ENCODE peak calls at places on chromosomes 16 and 17, in eight cellular contexts. V, C, Y, N, Z, K, I and F are unnamed samples.

GRCh38 chr17:5466295-5466694 is 2.5 kb downstream of the DHX33 start:
- DNase-seq in K (no peak), I (no peak), Y (no peak), Z (no peak), C (no peak), V (no peak), N (no peak), F (no peak)

GRCh38 chr16:6038966-6039530 is 941.5 kb upstream of the EEF2KMT start:
- DNase-seq in V (no peak), C (no peak), Z (no peak), I (no peak), N (no peak), K (no peak), Y (no peak), F (no peak)

GRCh38 chr17:75504347-75505151 is 10.8 kb downstream of the CASKIN2 start:
- DNase-seq in K (peak; percentile 66), N (no peak), C (peak; percentile 19), I (no peak), V (no peak), Z (no peak), Y (peak; percentile 18), F (peak; percentile 55)

GRCh38 chr17:82756166-82756565 is 4.3 kb downstream of the TBCD start:
- DNase-seq in Y (no peak), I (no peak), V (no peak), Z (no peak), K (no peak), N (no peak), C (no peak), F (no peak)

GRCh38 chr17:15996322-15996721 is 3.2 kb downstream of the ZSWIM7 start:
- DNase-seq in C (no peak), V (no peak), K (no peak), Z (no peak), I (no peak), N (no peak), Y (no peak), F (no peak)

GRCh38 chr17:82097187-82097918 is 683 bp downstream of the FASN start:
- DNase-seq in N (peak; percentile 44), V (peak; percentile 23), C (peak; percentile 56), K (peak; percentile 58), Y (no peak), Z (no peak), I (peak; percentile 42), F (peak; percentile 87)

GRCh38 chr16:78763821-78764440 is 664.5 kb downstream of the WWOX start:
- DNase-seq in Y (no peak), Z (no peak), C (no peak), V (no peak), N (no peak), K (no peak), I (no peak), F (no peak)

GRCh38 chr16:1832831-1833454 is 5.9 kb downstream of the FAHD1 start:
- DNase-seq in Z (no peak), C (no peak), Y (no peak), I (no peak), V (no peak), K (no peak), N (no peak), F (no peak)

GRCh38 chr16:30844671-30845449 is 49.0 kb downstream of the BCL7C start:
- DNase-seq in Z (peak; percentile 83), K (peak; percentile 70), Y (peak; percentile 51), C (peak; percentile 60), I (peak; percentile 92), V (peak; percentile 37), N (peak; percentile 74), F (peak; percentile 82)

GRCh38 chr17:72590382-72590781 is 469.6 kb downstream of the SOX9 start:
- DNase-seq in Z (no peak), K (no peak), V (no peak), C (no peak), Y (no peak), I (peak; percentile 84), N (peak; percentile 43), F (no peak)

GRCh38 chr16:22673463-22673862 is 140.5 kb upstream of the HS3ST2 start:
- DNase-seq in Z (peak; percentile 32), Y (no peak), I (no peak), N (no peak), V (no peak), C (no peak), K (no peak), F (no peak)

GRCh38 chr16:69141936-69142335 is 9.5 kb downstream of the UTP4 start:
- DNase-seq in Y (no peak), C (no peak), Z (no peak), I (no peak), K (no peak), N (no peak), V (no peak), F (no peak)

GRCh38 chr16:397135-397661 is at the start of gene NME4:
- DNase-seq in K (no peak), V (no peak), I (no peak), Y (no peak), C (peak; percentile 31), N (no peak), Z (no peak), F (peak; percentile 59)

GRCh38 chr17:39016193-39017153 is 49.3 kb upstream of the FBXO47 start:
- DNase-seq in K (no peak), Z (no peak), I (peak; percentile 56), V (no peak), C (no peak), N (no peak), Y (no peak), F (no peak)

GRCh38 chr17:48307222-48307621 is 122.8 kb downstream of the SKAP1 start:
- DNase-seq in I (no peak), K (no peak), N (no peak), Z (no peak), V (no peak), Y (no peak), C (no peak), F (no peak)

GRCh38 chr17:27280527-27280926 is 13.4 kb upstream of the WSB1 start:
- DNase-seq in V (no peak), C (no peak), N (no peak), Z (no peak), I (no peak), K (no peak), Y (no peak), F (no peak)

GRCh38 chr16:10692470-10692869 is 2.3 kb downstream of the TEKT5 start:
- DNase-seq in Y (no peak), I (no peak), C (no peak), V (no peak), Z (no peak), K (no peak), N (no peak), F (no peak)

GRCh38 chr17:79861371-79862216 is 22.4 kb upstream of the CBX4 start:
- DNase-seq in Y (no peak), N (no peak), V (no peak), K (no peak), I (no peak), C (no peak), Z (no peak), F (no peak)

GRCh38 chr17:75242461-75243042 is 18.9 kb downstream of the GGA3 start:
- DNase-seq in C (no peak), Z (no peak), I (no peak), Y (no peak), N (no peak), V (no peak), K (no peak), F (no peak)

GRCh38 chr17:79563237-79564013 is 47.4 kb downstream of the RBFOX3 start:
- DNase-seq in V (no peak), N (no peak), Y (no peak), K (no peak), Z (no peak), C (no peak), I (peak; percentile 58), F (no peak)

GRCh38 chr17:55601874-55602364 is 90.7 kb upstream of the SMIM36 start:
- DNase-seq in K (no peak), V (no peak), N (peak; percentile 60), C (no peak), Y (no peak), Z (no peak), I (peak; percentile 70), F (peak; percentile 27)

GRCh38 chr16:76791151-76791550 is 399.8 kb upstream of the MON1B start:
- DNase-seq in Z (no peak), I (no peak), N (no peak), V (no peak), C (no peak), Y (no peak), K (no peak), F (no peak)

GRCh38 chr17:81511800-81512559 is 619 bp downstream of the ACTG1 start:
- DNase-seq in Y (peak; percentile 50), C (peak; percentile 26), I (no peak), N (no peak), Z (no peak), K (no peak), V (no peak), F (no peak)

GRCh38 chr17:55897301-55897700 is 146.4 kb downstream of the PCTP start:
- DNase-seq in Z (no peak), Y (no peak), N (no peak), C (no peak), K (no peak), I (no peak), V (no peak), F (no peak)

GRCh38 chr16:11913425-11914079 is 2.2 kb downstream of the GSPT1 start:
- DNase-seq in Z (no peak), K (no peak), C (no peak), I (peak; percentile 66), N (no peak), V (no peak), Y (no peak), F (no peak)

GRCh38 chr16:24036614-24037013 is 200.8 kb downstream of the PRKCB start:
- DNase-seq in Y (no peak), I (peak; percentile 44), K (peak; percentile 28), Z (no peak), V (no peak), N (peak; percentile 38), C (peak; percentile 21), F (peak; percentile 69)

GRCh38 chr16:59973966-59974365 is 1239.8 kb upstream of the GOT2 start:
- DNase-seq in Z (no peak), N (no peak), Y (no peak), V (no peak), C (no peak), K (no peak), I (no peak), F (no peak)

GRCh38 chr17:13362341-13363122 is 239.2 kb downstream of the HS3ST3A1 start:
- DNase-seq in Y (no peak), V (no peak), I (peak; percentile 96), N (peak; percentile 76), K (no peak), C (no peak), Z (no peak), F (peak; percentile 60)

GRCh38 chr17:31869797-31870568 is 10.9 kb upstream of the COPRS start:
- DNase-seq in I (no peak), N (no peak), Z (no peak), Y (no peak), K (no peak), C (no peak), V (no peak), F (no peak)

GRCh38 chr16:19980866-19981265 is 92.8 kb downstream of the GPR139 start:
- DNase-seq in K (no peak), C (no peak), V (no peak), N (no peak), Y (no peak), Z (no peak), I (peak; percentile 0), F (no peak)

GRCh38 chr17:39666601-39667261 is 1.5 kb upstream of the PNMT start:
- DNase-seq in N (no peak), Y (no peak), I (no peak), V (no peak), C (peak; percentile 69), Z (peak; percentile 51), K (no peak), F (no peak)

GRCh38 chr17:78346605-78347250 is 13.1 kb downstream of the SOCS3 start:
- DNase-seq in V (no peak), N (no peak), Y (no peak), Z (no peak), C (no peak), I (peak; percentile 52), K (no peak), F (no peak)

GRCh38 chr17:77746901-77747620 is 211.4 kb upstream of the TNRC6C start:
- DNase-seq in K (no peak), N (no peak), Y (no peak), C (no peak), I (no peak), V (no peak), Z (no peak), F (no peak)

GRCh38 chr16:86480444-86480843 is 29.9 kb upstream of the FOXF1 start:
- DNase-seq in N (no peak), C (peak; percentile 57), Z (no peak), I (no peak), Y (no peak), V (no peak), K (no peak), F (no peak)